ENCODE peak calls at places on chromosomes 6 and 20, in seven cellular contexts. One of them, this sample, is unnamed.

GRCh38 chr6:43285415-43285814 is 12.6 kb upstream of the SLC22A7 start:
- DNase-seq in renal cortical epithelial cell: no peak
- DNase-seq in HTR-8/SVneo: no peak
- DNase-seq in K562: no peak
- DNase-seq in stimulated activated CD8-positive, alpha-beta memory T cell treated with anti-CD3 and anti-CD28 coated beads, Interleukin-4, amount 100 ng/mL, for 24 hours: no peak
- DNase-seq in stimulated activated CD4-positive, alpha-beta T cell treated with anti-CD3 and anti-CD28 coated beads, Interleukin-2, amount 100 ng/mL, for 48 hours: no peak
- DNase-seq in GM04503: no peak
- DNase-seq in this sample: no peak

GRCh38 chr6:120874422-120874821 is 459.9 kb downstream of the TBC1D32 start:
- DNase-seq in renal cortical epithelial cell: no peak
- DNase-seq in HTR-8/SVneo: no peak
- DNase-seq in K562: no peak
- DNase-seq in stimulated activated CD8-positive, alpha-beta memory T cell treated with anti-CD3 and anti-CD28 coated beads, Interleukin-4, amount 100 ng/mL, for 24 hours: no peak
- DNase-seq in stimulated activated CD4-positive, alpha-beta T cell treated with anti-CD3 and anti-CD28 coated beads, Interleukin-2, amount 100 ng/mL, for 48 hours: no peak
- DNase-seq in GM04503: no peak
- DNase-seq in this sample: no peak

GRCh38 chr6:24332306-24332705 is 25.6 kb downstream of the DCDC2 start:
- DNase-seq in renal cortical epithelial cell: peak
- DNase-seq in HTR-8/SVneo: peak
- DNase-seq in K562: no peak
- DNase-seq in stimulated activated CD8-positive, alpha-beta memory T cell treated with anti-CD3 and anti-CD28 coated beads, Interleukin-4, amount 100 ng/mL, for 24 hours: no peak
- DNase-seq in stimulated activated CD4-positive, alpha-beta T cell treated with anti-CD3 and anti-CD28 coated beads, Interleukin-2, amount 100 ng/mL, for 48 hours: no peak
- DNase-seq in GM04503: no peak
- DNase-seq in this sample: peak

GRCh38 chr6:165664553-165665383 is 1.7 kb upstream of the PDE10A start:
- DNase-seq in renal cortical epithelial cell: no peak
- DNase-seq in HTR-8/SVneo: no peak
- DNase-seq in K562: no peak
- DNase-seq in stimulated activated CD8-positive, alpha-beta memory T cell treated with anti-CD3 and anti-CD28 coated beads, Interleukin-4, amount 100 ng/mL, for 24 hours: no peak
- DNase-seq in stimulated activated CD4-positive, alpha-beta T cell treated with anti-CD3 and anti-CD28 coated beads, Interleukin-2, amount 100 ng/mL, for 48 hours: no peak
- DNase-seq in GM04503: no peak
- DNase-seq in this sample: no peak

GRCh38 chr6:15303920-15304291 is 58.0 kb downstream of the JARID2 start:
- DNase-seq in renal cortical epithelial cell: no peak
- DNase-seq in HTR-8/SVneo: no peak
- DNase-seq in K562: peak
- DNase-seq in stimulated activated CD8-positive, alpha-beta memory T cell treated with anti-CD3 and anti-CD28 coated beads, Interleukin-4, amount 100 ng/mL, for 24 hours: no peak
- DNase-seq in stimulated activated CD4-positive, alpha-beta T cell treated with anti-CD3 and anti-CD28 coated beads, Interleukin-2, amount 100 ng/mL, for 48 hours: no peak
- DNase-seq in GM04503: no peak
- DNase-seq in this sample: no peak

GRCh38 chr6:67563671-67564070 is 1071.4 kb upstream of the ADGRB3 start:
- DNase-seq in renal cortical epithelial cell: no peak
- DNase-seq in HTR-8/SVneo: no peak
- DNase-seq in K562: no peak
- DNase-seq in stimulated activated CD8-positive, alpha-beta memory T cell treated with anti-CD3 and anti-CD28 coated beads, Interleukin-4, amount 100 ng/mL, for 24 hours: no peak
- DNase-seq in stimulated activated CD4-positive, alpha-beta T cell treated with anti-CD3 and anti-CD28 coated beads, Interleukin-2, amount 100 ng/mL, for 48 hours: no peak
- DNase-seq in GM04503: no peak
- DNase-seq in this sample: no peak

GRCh38 chr6:66489269-66489987 is 782.4 kb upstream of the EYS start:
- DNase-seq in renal cortical epithelial cell: no peak
- DNase-seq in HTR-8/SVneo: no peak
- DNase-seq in K562: no peak
- DNase-seq in stimulated activated CD8-positive, alpha-beta memory T cell treated with anti-CD3 and anti-CD28 coated beads, Interleukin-4, amount 100 ng/mL, for 24 hours: no peak
- DNase-seq in stimulated activated CD4-positive, alpha-beta T cell treated with anti-CD3 and anti-CD28 coated beads, Interleukin-2, amount 100 ng/mL, for 48 hours: no peak
- DNase-seq in GM04503: no peak
- DNase-seq in this sample: no peak

GRCh38 chr6:72078096-72078495 is 191.7 kb downstream of the RIMS1 start:
- DNase-seq in renal cortical epithelial cell: no peak
- DNase-seq in HTR-8/SVneo: no peak
- DNase-seq in K562: no peak
- DNase-seq in stimulated activated CD8-positive, alpha-beta memory T cell treated with anti-CD3 and anti-CD28 coated beads, Interleukin-4, amount 100 ng/mL, for 24 hours: no peak
- DNase-seq in stimulated activated CD4-positive, alpha-beta T cell treated with anti-CD3 and anti-CD28 coated beads, Interleukin-2, amount 100 ng/mL, for 48 hours: no peak
- DNase-seq in GM04503: no peak
- DNase-seq in this sample: no peak

GRCh38 chr20:40468759-40469158 is 220.3 kb downstream of the MAFB start:
- DNase-seq in renal cortical epithelial cell: no peak
- DNase-seq in HTR-8/SVneo: no peak
- DNase-seq in K562: no peak
- DNase-seq in stimulated activated CD8-positive, alpha-beta memory T cell treated with anti-CD3 and anti-CD28 coated beads, Interleukin-4, amount 100 ng/mL, for 24 hours: no peak
- DNase-seq in stimulated activated CD4-positive, alpha-beta T cell treated with anti-CD3 and anti-CD28 coated beads, Interleukin-2, amount 100 ng/mL, for 48 hours: no peak
- DNase-seq in GM04503: no peak
- DNase-seq in this sample: no peak

GRCh38 chr6:40399888-40400468 is 187.2 kb downstream of the LRFN2 start:
- DNase-seq in renal cortical epithelial cell: no peak
- DNase-seq in HTR-8/SVneo: no peak
- DNase-seq in K562: no peak
- DNase-seq in stimulated activated CD8-positive, alpha-beta memory T cell treated with anti-CD3 and anti-CD28 coated beads, Interleukin-4, amount 100 ng/mL, for 24 hours: no peak
- DNase-seq in stimulated activated CD4-positive, alpha-beta T cell treated with anti-CD3 and anti-CD28 coated beads, Interleukin-2, amount 100 ng/mL, for 48 hours: no peak
- DNase-seq in GM04503: no peak
- DNase-seq in this sample: no peak

GRCh38 chr6:139262519-139263300 is 29.1 kb downstream of the TXLNB start:
- DNase-seq in renal cortical epithelial cell: peak
- DNase-seq in HTR-8/SVneo: no peak
- DNase-seq in K562: no peak
- DNase-seq in stimulated activated CD8-positive, alpha-beta memory T cell treated with anti-CD3 and anti-CD28 coated beads, Interleukin-4, amount 100 ng/mL, for 24 hours: no peak
- DNase-seq in stimulated activated CD4-positive, alpha-beta T cell treated with anti-CD3 and anti-CD28 coated beads, Interleukin-2, amount 100 ng/mL, for 48 hours: no peak
- DNase-seq in GM04503: no peak
- DNase-seq in this sample: peak

GRCh38 chr6:4164043-4164442 is 28.7 kb upstream of the ECI2 start:
- DNase-seq in renal cortical epithelial cell: no peak
- DNase-seq in HTR-8/SVneo: no peak
- DNase-seq in K562: no peak
- DNase-seq in stimulated activated CD8-positive, alpha-beta memory T cell treated with anti-CD3 and anti-CD28 coated beads, Interleukin-4, amount 100 ng/mL, for 24 hours: no peak
- DNase-seq in stimulated activated CD4-positive, alpha-beta T cell treated with anti-CD3 and anti-CD28 coated beads, Interleukin-2, amount 100 ng/mL, for 48 hours: no peak
- DNase-seq in GM04503: no peak
- DNase-seq in this sample: no peak

This sample was measured in PC-3.